ENCODE peak calls at places on chromosomes 5 and 9, in four cellular contexts. One of them, this sample, is unnamed.

GRCh38 chr9:104280216-104280585 is 186.1 kb downstream of the SMC2 start:
- DNase-seq in H7: no peak
- DNase-seq in fibroblast of villous mesenchyme: no peak
- DNase-seq in OCI-LY7: no peak
- DNase-seq in this sample: no peak

GRCh38 chr5:6410421-6410820 is 32.1 kb upstream of the MED10 start:
- DNase-seq in H7: no peak
- DNase-seq in fibroblast of villous mesenchyme: no peak
- DNase-seq in OCI-LY7: no peak
- DNase-seq in this sample: no peak

GRCh38 chr9:121852241-121852640 is 200.8 kb downstream of the DAB2IP start:
- DNase-seq in H7: no peak
- DNase-seq in fibroblast of villous mesenchyme: no peak
- DNase-seq in OCI-LY7: no peak
- DNase-seq in this sample: no peak

GRCh38 chr9:132797861-132798659 is 80.0 kb downstream of the AK8 start:
- DNase-seq in H7: no peak
- DNase-seq in fibroblast of villous mesenchyme: peak
- DNase-seq in OCI-LY7: no peak
- DNase-seq in this sample: no peak

GRCh38 chr9:111482656-111483418 is 1.3 kb downstream of the ECPAS start:
- DNase-seq in H7: peak
- DNase-seq in fibroblast of villous mesenchyme: peak
- DNase-seq in OCI-LY7: peak
- DNase-seq in this sample: peak

GRCh38 chr5:149422429-149423286 is 43.6 kb upstream of the IL17B start:
- DNase-seq in H7: peak
- DNase-seq in fibroblast of villous mesenchyme: peak
- DNase-seq in OCI-LY7: no peak
- DNase-seq in this sample: peak

GRCh38 chr5:160165137-160166068 is 46.2 kb upstream of the PWWP2A start:
- DNase-seq in H7: peak
- DNase-seq in fibroblast of villous mesenchyme: peak
- DNase-seq in OCI-LY7: no peak
- DNase-seq in this sample: peak

GRCh38 chr5:109645591-109646236 is 44.0 kb upstream of the MAN2A1 start:
- DNase-seq in H7: no peak
- DNase-seq in fibroblast of villous mesenchyme: no peak
- DNase-seq in OCI-LY7: no peak
- DNase-seq in this sample: no peak

GRCh38 chr5:35919191-35919590 is 19.2 kb downstream of the CAPSL start:
- DNase-seq in H7: no peak
- DNase-seq in fibroblast of villous mesenchyme: peak
- DNase-seq in OCI-LY7: no peak
- DNase-seq in this sample: no peak

GRCh38 chr5:74765929-74766328 is 988 bp downstream of the GFM2 start:
- DNase-seq in H7: no peak
- DNase-seq in fibroblast of villous mesenchyme: no peak
- DNase-seq in OCI-LY7: no peak
- DNase-seq in this sample: no peak

GRCh38 chr9:89448381-89448780 is 49.5 kb downstream of the SEMA4D start:
- DNase-seq in H7: no peak
- DNase-seq in fibroblast of villous mesenchyme: no peak
- DNase-seq in OCI-LY7: no peak
- DNase-seq in this sample: no peak

GRCh38 chr9:80062581-80062980 is 490.8 kb downstream of the TLE4 start:
- DNase-seq in H7: no peak
- DNase-seq in fibroblast of villous mesenchyme: no peak
- DNase-seq in OCI-LY7: no peak
- DNase-seq in this sample: no peak

GRCh38 chr5:172849636-172850453 is 15.8 kb downstream of the ERGIC1 start:
- DNase-seq in H7: no peak
- DNase-seq in fibroblast of villous mesenchyme: no peak
- DNase-seq in OCI-LY7: peak
- DNase-seq in this sample: peak

GRCh38 chr5:172078027-172078426 is 71.6 kb upstream of the FBXW11 start:
- DNase-seq in H7: no peak
- DNase-seq in fibroblast of villous mesenchyme: no peak
- DNase-seq in OCI-LY7: no peak
- DNase-seq in this sample: peak

GRCh38 chr9:99971410-99971809 is 65.0 kb downstream of the STX17 start:
- DNase-seq in H7: no peak
- DNase-seq in fibroblast of villous mesenchyme: no peak
- DNase-seq in OCI-LY7: no peak
- DNase-seq in this sample: no peak

GRCh38 chr5:138543730-138544104 is 681 bp upstream of the ETF1 start:
- DNase-seq in H7: no peak
- DNase-seq in fibroblast of villous mesenchyme: no peak
- DNase-seq in OCI-LY7: no peak
- DNase-seq in this sample: no peak

GRCh38 chr5:141713616-141714309 is 31.7 kb upstream of the ARAP3 start:
- DNase-seq in H7: no peak
- DNase-seq in fibroblast of villous mesenchyme: peak
- DNase-seq in OCI-LY7: no peak
- DNase-seq in this sample: no peak

GRCh38 chr5:10660720-10661387 is 97.0 kb downstream of the ANKRD33B start:
- DNase-seq in H7: no peak
- DNase-seq in fibroblast of villous mesenchyme: no peak
- DNase-seq in OCI-LY7: no peak
- DNase-seq in this sample: peak

GRCh38 chr5:134005415-134006118 is 792 bp upstream of the VDAC1 start:
- DNase-seq in H7: peak
- DNase-seq in fibroblast of villous mesenchyme: peak
- DNase-seq in OCI-LY7: no peak
- DNase-seq in this sample: no peak

GRCh38 chr9:99262949-99263418 is 40.9 kb downstream of the SEC61B start:
- DNase-seq in H7: no peak
- DNase-seq in fibroblast of villous mesenchyme: no peak
- DNase-seq in OCI-LY7: no peak
- DNase-seq in this sample: no peak

GRCh38 chr5:36017622-36018021 is 26.4 kb upstream of the UGT3A1 start:
- DNase-seq in H7: no peak
- DNase-seq in fibroblast of villous mesenchyme: no peak
- DNase-seq in OCI-LY7: no peak
- DNase-seq in this sample: no peak

GRCh38 chr9:136010615-136011341 is 49.6 kb upstream of the UBAC1 start:
- DNase-seq in H7: peak
- DNase-seq in fibroblast of villous mesenchyme: no peak
- DNase-seq in OCI-LY7: no peak
- DNase-seq in this sample: no peak

GRCh38 chr5:62460578-62460983 is 48.0 kb downstream of the IPO11 start:
- DNase-seq in H7: peak
- DNase-seq in fibroblast of villous mesenchyme: peak
- DNase-seq in OCI-LY7: peak
- DNase-seq in this sample: peak

GRCh38 chr9:17594961-17595360 is 16.1 kb downstream of the SH3GL2 start:
- DNase-seq in H7: no peak
- DNase-seq in fibroblast of villous mesenchyme: no peak
- DNase-seq in OCI-LY7: no peak
- DNase-seq in this sample: no peak

GRCh38 chr5:82163459-82164108 is 114.6 kb downstream of the RPS23 start:
- DNase-seq in H7: no peak
- DNase-seq in fibroblast of villous mesenchyme: peak
- DNase-seq in OCI-LY7: no peak
- DNase-seq in this sample: no peak

GRCh38 chr5:114838937-114839336 is 330.8 kb downstream of the TRIM36 start:
- DNase-seq in H7: no peak
- DNase-seq in fibroblast of villous mesenchyme: no peak
- DNase-seq in OCI-LY7: no peak
- DNase-seq in this sample: no peak

GRCh38 chr5:180545248-180545647 is 46.1 kb downstream of the SCGB3A1 start:
- DNase-seq in H7: no peak
- DNase-seq in fibroblast of villous mesenchyme: no peak
- DNase-seq in OCI-LY7: no peak
- DNase-seq in this sample: no peak

GRCh38 chr9:28563612-28564011 is 990.3 kb upstream of the C9orf72 start:
- DNase-seq in H7: no peak
- DNase-seq in fibroblast of villous mesenchyme: no peak
- DNase-seq in OCI-LY7: no peak
- DNase-seq in this sample: no peak

GRCh38 chr9:110410926-110411325 is 73.3 kb upstream of the TXNDC8 start:
- DNase-seq in H7: no peak
- DNase-seq in fibroblast of villous mesenchyme: no peak
- DNase-seq in OCI-LY7: no peak
- DNase-seq in this sample: no peak
- H3K4me3 ChIP-seq in H7: no peak
- H3K4me3 ChIP-seq in fibroblast of villous mesenchyme: no peak
- H3K4me3 ChIP-seq in OCI-LY7: no peak
- H3K4me3 ChIP-seq in this sample: no peak

DNA sequence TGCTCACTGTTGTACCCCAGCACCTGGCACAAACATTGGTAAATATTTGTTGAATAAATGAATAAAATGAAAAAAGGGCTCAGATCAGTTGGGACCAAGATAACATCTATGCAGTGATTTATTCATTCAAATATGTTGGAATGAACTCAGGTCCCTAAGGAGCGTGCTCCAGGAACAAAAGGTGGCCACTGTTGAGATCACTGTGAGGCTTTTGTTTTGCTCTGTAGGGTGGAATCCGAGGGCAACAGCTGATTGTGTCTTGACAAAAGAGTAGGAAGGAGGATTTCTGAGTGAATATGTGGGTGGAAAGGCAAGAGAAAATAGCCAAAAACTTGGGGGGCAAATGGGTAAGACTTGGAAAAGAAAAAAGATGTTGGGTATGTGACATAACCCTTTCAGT is 89.6 kb downstream of the PPP2R2B start:
- DNase-seq in H7: peak
- DNase-seq in fibroblast of villous mesenchyme: no peak
- DNase-seq in OCI-LY7: no peak
- DNase-seq in this sample: no peak
- H3K4me3 ChIP-seq in H7: no peak
- H3K4me3 ChIP-seq in fibroblast of villous mesenchyme: no peak
- H3K4me3 ChIP-seq in OCI-LY7: no peak
- H3K4me3 ChIP-seq in this sample: no peak

GRCh38 chr9:3179716-3180115 is 335.8 kb upstream of the PUM3 start:
- DNase-seq in H7: no peak
- DNase-seq in fibroblast of villous mesenchyme: no peak
- DNase-seq in OCI-LY7: no peak
- DNase-seq in this sample: no peak

GRCh38 chr9:3181049-3181953 is 337.4 kb upstream of the PUM3 start:
- DNase-seq in H7: peak
- DNase-seq in fibroblast of villous mesenchyme: peak
- DNase-seq in OCI-LY7: peak
- DNase-seq in this sample: peak

GRCh38 chr9:3177362-3177761 is 333.5 kb upstream of the PUM3 start:
- DNase-seq in H7: no peak
- DNase-seq in fibroblast of villous mesenchyme: no peak
- DNase-seq in OCI-LY7: no peak
- DNase-seq in this sample: no peak

GRCh38 chr9:3177921-3178320 is 334.0 kb upstream of the PUM3 start:
- DNase-seq in H7: no peak
- DNase-seq in fibroblast of villous mesenchyme: no peak
- DNase-seq in OCI-LY7: no peak
- DNase-seq in this sample: no peak

GRCh38 chr9:3180696-3181048 is 336.8 kb upstream of the PUM3 start:
- DNase-seq in H7: no peak
- DNase-seq in fibroblast of villous mesenchyme: no peak
- DNase-seq in OCI-LY7: no peak
- DNase-seq in this sample: no peak
- H3K4me3 ChIP-seq in H7: peak
- H3K4me3 ChIP-seq in fibroblast of villous mesenchyme: no peak
- H3K4me3 ChIP-seq in OCI-LY7: no peak
- H3K4me3 ChIP-seq in this sample: no peak

DNA sequence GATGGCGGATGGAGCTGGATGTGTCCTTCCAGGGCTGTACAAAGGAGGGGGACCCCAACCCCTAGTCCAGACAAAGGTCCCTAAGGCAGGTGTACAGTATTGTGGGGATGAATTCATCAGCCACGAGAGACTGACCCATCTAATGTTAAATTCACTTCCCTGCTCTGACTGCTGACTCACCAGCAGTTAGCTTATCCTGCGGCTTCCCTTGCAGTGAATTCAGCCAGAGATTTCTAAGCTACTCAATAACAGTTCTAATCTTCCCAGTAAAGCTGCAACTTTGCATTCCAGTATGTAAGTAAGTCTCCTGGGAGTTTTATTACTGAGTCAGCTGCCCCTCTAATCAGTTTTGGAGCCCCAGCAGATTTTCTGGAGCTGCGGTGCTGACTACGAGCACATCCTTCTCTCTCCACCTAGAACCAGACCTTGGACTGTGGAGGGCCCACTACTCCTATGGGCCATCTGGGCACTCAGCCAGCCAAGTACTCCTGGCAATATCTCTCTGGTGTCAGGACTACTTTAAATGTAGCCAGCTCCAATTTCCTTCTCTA is 16.1 kb downstream of the B4GALT1 start:
- DNase-seq in H7: no peak
- DNase-seq in fibroblast of villous mesenchyme: peak
- DNase-seq in OCI-LY7: no peak
- DNase-seq in this sample: peak
- H3K4me3 ChIP-seq in H7: no peak
- H3K4me3 ChIP-seq in fibroblast of villous mesenchyme: peak
- H3K4me3 ChIP-seq in OCI-LY7: no peak
- H3K4me3 ChIP-seq in this sample: no peak

DNA sequence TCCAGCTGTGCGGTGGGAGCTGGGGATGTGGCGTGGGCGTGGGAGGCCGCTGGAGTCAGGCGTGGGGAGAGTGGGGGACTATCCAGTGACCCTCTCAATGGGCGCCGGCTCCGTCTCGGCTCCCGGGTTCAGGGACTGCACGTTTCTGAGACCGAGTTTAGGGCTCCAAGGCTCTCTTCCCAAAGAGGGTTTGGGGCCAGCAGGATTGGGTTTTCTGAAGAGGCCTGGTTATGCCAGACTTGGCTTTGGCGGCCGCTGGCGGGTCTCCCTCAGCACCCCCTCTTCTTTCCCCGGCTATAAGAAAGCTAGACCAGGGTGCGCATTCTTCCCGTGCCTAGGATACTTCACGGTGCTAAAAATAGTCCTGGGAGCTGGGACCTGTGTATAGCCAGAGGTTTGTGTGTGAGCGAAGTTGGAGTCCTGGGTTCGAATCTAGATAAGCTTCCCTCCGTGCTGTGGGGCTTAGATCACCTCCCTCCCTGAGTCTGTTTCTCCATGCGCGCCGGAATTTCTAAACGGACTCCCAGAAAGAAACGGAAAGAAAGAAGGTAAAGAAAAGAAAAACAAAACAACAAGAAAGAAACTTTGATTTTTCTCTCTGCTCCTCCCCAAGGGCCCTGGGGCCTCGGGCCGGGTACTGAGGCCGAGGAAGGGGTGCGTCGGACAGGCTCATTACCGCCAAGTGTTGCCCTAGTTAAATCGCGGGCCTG is 5.0 kb downstream of the HAND1 start:
- DNase-seq in H7: peak
- DNase-seq in fibroblast of villous mesenchyme: no peak
- DNase-seq in OCI-LY7: no peak
- DNase-seq in this sample: no peak
- H3K4me3 ChIP-seq in H7: peak
- H3K4me3 ChIP-seq in fibroblast of villous mesenchyme: no peak
- H3K4me3 ChIP-seq in OCI-LY7: no peak
- H3K4me3 ChIP-seq in this sample: no peak

This sample was measured in body of pancreas.